ENCODE peak calls at places on chromosomes 11 and 22, in eight cellular contexts. One of them, this sample, is unnamed.
A peak's percentile ranks its signal among the peaks of the same experiment; 100 is the strongest.

GRCh38 chr11:112113539-112114457 is 27.1 kb downstream of the SDHD start:
- DNase-seq in NCI-H1694: peak; percentile 1
- DNase-seq in stimulated activated CD8-positive, alpha-beta memory T cell treated with anti-CD3 and anti-CD28 coated beads, Interleukin-7, amount 100 ng/mL, for 4 hours: no peak
- DNase-seq in NCI-H2081: peak; percentile 62
- DNase-seq in BJ: no peak
- DNase-seq in GM03348: peak; percentile 80
- DNase-seq in left cardiac atrium: no peak
- DNase-seq in ureter: no peak
- DNase-seq in this sample: no peak

GRCh38 chr22:28183078-28183870 is 264.2 kb upstream of the PITPNB start:
- DNase-seq in NCI-H1694: peak; percentile 9
- DNase-seq in stimulated activated CD8-positive, alpha-beta memory T cell treated with anti-CD3 and anti-CD28 coated beads, Interleukin-7, amount 100 ng/mL, for 4 hours: no peak
- DNase-seq in NCI-H2081: peak; percentile 25
- DNase-seq in BJ: no peak
- DNase-seq in GM03348: no peak
- DNase-seq in left cardiac atrium: no peak
- DNase-seq in ureter: no peak
- DNase-seq in this sample: no peak

GRCh38 chr11:86143429-86144030 is 74.6 kb upstream of the PICALM start:
- DNase-seq in NCI-H1694: no peak
- DNase-seq in stimulated activated CD8-positive, alpha-beta memory T cell treated with anti-CD3 and anti-CD28 coated beads, Interleukin-7, amount 100 ng/mL, for 4 hours: no peak
- DNase-seq in NCI-H2081: no peak
- DNase-seq in BJ: no peak
- DNase-seq in GM03348: no peak
- DNase-seq in left cardiac atrium: peak; percentile 27
- DNase-seq in ureter: no peak
- DNase-seq in this sample: no peak

GRCh38 chr11:106208795-106209194 is 131.3 kb downstream of the AASDHPPT start:
- DNase-seq in NCI-H1694: no peak
- DNase-seq in stimulated activated CD8-positive, alpha-beta memory T cell treated with anti-CD3 and anti-CD28 coated beads, Interleukin-7, amount 100 ng/mL, for 4 hours: no peak
- DNase-seq in NCI-H2081: no peak
- DNase-seq in BJ: no peak
- DNase-seq in GM03348: no peak
- DNase-seq in left cardiac atrium: no peak
- DNase-seq in ureter: no peak
- DNase-seq in this sample: peak; percentile 95

GRCh38 chr11:28169816-28170215 is 61.6 kb downstream of the METTL15 start:
- DNase-seq in NCI-H1694: no peak
- DNase-seq in stimulated activated CD8-positive, alpha-beta memory T cell treated with anti-CD3 and anti-CD28 coated beads, Interleukin-7, amount 100 ng/mL, for 4 hours: no peak
- DNase-seq in NCI-H2081: no peak
- DNase-seq in BJ: no peak
- DNase-seq in GM03348: peak; percentile 16
- DNase-seq in left cardiac atrium: no peak
- DNase-seq in ureter: no peak
- DNase-seq in this sample: no peak

GRCh38 chr22:34973926-34974325 is 92.0 kb upstream of the ISX start:
- DNase-seq in NCI-H1694: no peak
- DNase-seq in stimulated activated CD8-positive, alpha-beta memory T cell treated with anti-CD3 and anti-CD28 coated beads, Interleukin-7, amount 100 ng/mL, for 4 hours: no peak
- DNase-seq in NCI-H2081: no peak
- DNase-seq in BJ: no peak
- DNase-seq in GM03348: no peak
- DNase-seq in left cardiac atrium: no peak
- DNase-seq in ureter: no peak
- DNase-seq in this sample: no peak

GRCh38 chr11:29333993-29334780 is 682.6 kb downstream of the KCNA4 start:
- DNase-seq in NCI-H1694: no peak
- DNase-seq in stimulated activated CD8-positive, alpha-beta memory T cell treated with anti-CD3 and anti-CD28 coated beads, Interleukin-7, amount 100 ng/mL, for 4 hours: no peak
- DNase-seq in NCI-H2081: peak; percentile 49
- DNase-seq in BJ: no peak
- DNase-seq in GM03348: peak; percentile 56
- DNase-seq in left cardiac atrium: no peak
- DNase-seq in ureter: no peak
- DNase-seq in this sample: no peak

GRCh38 chr11:107184936-107185335 is 166.7 kb upstream of the GUCY1A2 start:
- DNase-seq in NCI-H1694: no peak
- DNase-seq in stimulated activated CD8-positive, alpha-beta memory T cell treated with anti-CD3 and anti-CD28 coated beads, Interleukin-7, amount 100 ng/mL, for 4 hours: no peak
- DNase-seq in NCI-H2081: no peak
- DNase-seq in BJ: no peak
- DNase-seq in GM03348: no peak
- DNase-seq in left cardiac atrium: no peak
- DNase-seq in ureter: no peak
- DNase-seq in this sample: no peak

GRCh38 chr11:74989269-74989655 is 529 bp downstream of the NEU3 start:
- DNase-seq in NCI-H1694: no peak
- DNase-seq in stimulated activated CD8-positive, alpha-beta memory T cell treated with anti-CD3 and anti-CD28 coated beads, Interleukin-7, amount 100 ng/mL, for 4 hours: no peak
- DNase-seq in NCI-H2081: no peak
- DNase-seq in BJ: no peak
- DNase-seq in GM03348: no peak
- DNase-seq in left cardiac atrium: no peak
- DNase-seq in ureter: no peak
- DNase-seq in this sample: no peak

GRCh38 chr11:75867778-75868374 is 52.9 kb downstream of the UVRAG start:
- DNase-seq in NCI-H1694: peak; percentile 52
- DNase-seq in stimulated activated CD8-positive, alpha-beta memory T cell treated with anti-CD3 and anti-CD28 coated beads, Interleukin-7, amount 100 ng/mL, for 4 hours: peak; percentile 24
- DNase-seq in NCI-H2081: peak; percentile 37
- DNase-seq in BJ: no peak
- DNase-seq in GM03348: peak; percentile 63
- DNase-seq in left cardiac atrium: no peak
- DNase-seq in ureter: peak; percentile 52
- DNase-seq in this sample: no peak

GRCh38 chr22:44220727-44221680 is 40.3 kb downstream of the PARVG start:
- DNase-seq in NCI-H1694: no peak
- DNase-seq in stimulated activated CD8-positive, alpha-beta memory T cell treated with anti-CD3 and anti-CD28 coated beads, Interleukin-7, amount 100 ng/mL, for 4 hours: no peak
- DNase-seq in NCI-H2081: no peak
- DNase-seq in BJ: no peak
- DNase-seq in GM03348: no peak
- DNase-seq in left cardiac atrium: no peak
- DNase-seq in ureter: no peak
- DNase-seq in this sample: no peak

GRCh38 chr11:16815047-16815767 is 76.8 kb downstream of the C11orf58 start:
- DNase-seq in NCI-H1694: no peak
- DNase-seq in stimulated activated CD8-positive, alpha-beta memory T cell treated with anti-CD3 and anti-CD28 coated beads, Interleukin-7, amount 100 ng/mL, for 4 hours: no peak
- DNase-seq in NCI-H2081: peak; percentile 90
- DNase-seq in BJ: no peak
- DNase-seq in GM03348: peak; percentile 65
- DNase-seq in left cardiac atrium: peak; percentile 73
- DNase-seq in ureter: peak; percentile 65
- DNase-seq in this sample: no peak

GRCh38 chr11:65524010-65524746 is 705 bp upstream of the SCYL1 start:
- DNase-seq in NCI-H1694: no peak
- DNase-seq in stimulated activated CD8-positive, alpha-beta memory T cell treated with anti-CD3 and anti-CD28 coated beads, Interleukin-7, amount 100 ng/mL, for 4 hours: no peak
- DNase-seq in NCI-H2081: no peak
- DNase-seq in BJ: no peak
- DNase-seq in GM03348: peak; percentile 40
- DNase-seq in left cardiac atrium: no peak
- DNase-seq in ureter: peak; percentile 70
- DNase-seq in this sample: no peak

GRCh38 chr11:61682093-61682732 is 2.0 kb downstream of the DAGLA start:
- DNase-seq in NCI-H1694: no peak
- DNase-seq in stimulated activated CD8-positive, alpha-beta memory T cell treated with anti-CD3 and anti-CD28 coated beads, Interleukin-7, amount 100 ng/mL, for 4 hours: no peak
- DNase-seq in NCI-H2081: peak; percentile 70
- DNase-seq in BJ: no peak
- DNase-seq in GM03348: no peak
- DNase-seq in left cardiac atrium: peak; percentile 67
- DNase-seq in ureter: no peak
- DNase-seq in this sample: peak; percentile 70

GRCh38 chr11:19253149-19253540 is 12.4 kb upstream of the E2F8 start:
- DNase-seq in NCI-H1694: no peak
- DNase-seq in stimulated activated CD8-positive, alpha-beta memory T cell treated with anti-CD3 and anti-CD28 coated beads, Interleukin-7, amount 100 ng/mL, for 4 hours: no peak
- DNase-seq in NCI-H2081: peak; percentile 38
- DNase-seq in BJ: no peak
- DNase-seq in GM03348: no peak
- DNase-seq in left cardiac atrium: no peak
- DNase-seq in ureter: no peak
- DNase-seq in this sample: peak; percentile 42

GRCh38 chr11:124894606-124895430 is 2.8 kb downstream of the ROBO4 start:
- DNase-seq in NCI-H1694: no peak
- DNase-seq in stimulated activated CD8-positive, alpha-beta memory T cell treated with anti-CD3 and anti-CD28 coated beads, Interleukin-7, amount 100 ng/mL, for 4 hours: no peak
- DNase-seq in NCI-H2081: no peak
- DNase-seq in BJ: no peak
- DNase-seq in GM03348: no peak
- DNase-seq in left cardiac atrium: no peak
- DNase-seq in ureter: peak; percentile 12
- DNase-seq in this sample: no peak

GRCh38 chr11:15613799-15614198 is 499.1 kb downstream of the INSC start:
- DNase-seq in NCI-H1694: no peak
- DNase-seq in stimulated activated CD8-positive, alpha-beta memory T cell treated with anti-CD3 and anti-CD28 coated beads, Interleukin-7, amount 100 ng/mL, for 4 hours: no peak
- DNase-seq in NCI-H2081: no peak
- DNase-seq in BJ: no peak
- DNase-seq in GM03348: no peak
- DNase-seq in left cardiac atrium: no peak
- DNase-seq in ureter: no peak
- DNase-seq in this sample: no peak

GRCh38 chr22:36196254-36197064 is 5.2 kb downstream of the APOL4 start:
- DNase-seq in NCI-H1694: no peak
- DNase-seq in stimulated activated CD8-positive, alpha-beta memory T cell treated with anti-CD3 and anti-CD28 coated beads, Interleukin-7, amount 100 ng/mL, for 4 hours: no peak
- DNase-seq in NCI-H2081: no peak
- DNase-seq in BJ: no peak
- DNase-seq in GM03348: no peak
- DNase-seq in left cardiac atrium: no peak
- DNase-seq in ureter: no peak
- DNase-seq in this sample: no peak

GRCh38 chr11:78310500-78310909 is 107.1 kb downstream of the GAB2 start:
- DNase-seq in NCI-H1694: no peak
- DNase-seq in stimulated activated CD8-positive, alpha-beta memory T cell treated with anti-CD3 and anti-CD28 coated beads, Interleukin-7, amount 100 ng/mL, for 4 hours: no peak
- DNase-seq in NCI-H2081: no peak
- DNase-seq in BJ: no peak
- DNase-seq in GM03348: peak; percentile 72
- DNase-seq in left cardiac atrium: peak; percentile 58
- DNase-seq in ureter: peak; percentile 49
- DNase-seq in this sample: peak; percentile 20

GRCh38 chr11:73072935-73073481 is 69.1 kb downstream of the FCHSD2 start:
- DNase-seq in NCI-H1694: no peak
- DNase-seq in stimulated activated CD8-positive, alpha-beta memory T cell treated with anti-CD3 and anti-CD28 coated beads, Interleukin-7, amount 100 ng/mL, for 4 hours: no peak
- DNase-seq in NCI-H2081: peak; percentile 24
- DNase-seq in BJ: peak; percentile 4
- DNase-seq in GM03348: peak; percentile 12
- DNase-seq in left cardiac atrium: no peak
- DNase-seq in ureter: no peak
- DNase-seq in this sample: no peak

GRCh38 chr11:92226331-92227232 is 2.0 kb downstream of the FAT3 start:
- DNase-seq in NCI-H1694: no peak
- DNase-seq in stimulated activated CD8-positive, alpha-beta memory T cell treated with anti-CD3 and anti-CD28 coated beads, Interleukin-7, amount 100 ng/mL, for 4 hours: no peak
- DNase-seq in NCI-H2081: peak; percentile 22
- DNase-seq in BJ: no peak
- DNase-seq in GM03348: peak; percentile 80
- DNase-seq in left cardiac atrium: peak; percentile 22
- DNase-seq in ureter: no peak
- DNase-seq in this sample: no peak

GRCh38 chr22:47192106-47192650 is 429.7 kb downstream of the TBC1D22A start:
- DNase-seq in NCI-H1694: no peak
- DNase-seq in stimulated activated CD8-positive, alpha-beta memory T cell treated with anti-CD3 and anti-CD28 coated beads, Interleukin-7, amount 100 ng/mL, for 4 hours: no peak
- DNase-seq in NCI-H2081: no peak
- DNase-seq in BJ: no peak
- DNase-seq in GM03348: no peak
- DNase-seq in left cardiac atrium: no peak
- DNase-seq in ureter: peak; percentile 37
- DNase-seq in this sample: no peak

GRCh38 chr11:72136677-72137255 is 1.2 kb downstream of the FOLR3 start:
- DNase-seq in NCI-H1694: no peak
- DNase-seq in stimulated activated CD8-positive, alpha-beta memory T cell treated with anti-CD3 and anti-CD28 coated beads, Interleukin-7, amount 100 ng/mL, for 4 hours: no peak
- DNase-seq in NCI-H2081: no peak
- DNase-seq in BJ: no peak
- DNase-seq in GM03348: no peak
- DNase-seq in left cardiac atrium: no peak
- DNase-seq in ureter: no peak
- DNase-seq in this sample: no peak

This sample was measured in Caco-2.